ENCODE peak calls at places on chromosome 6, in ten cellular contexts. A is breast epithelium, O is AG04450, K is uterus, X is esophagus squamous epithelium, V is natural killer cell, H is heart right ventricle, Y is progenitor cell of endocrine pancreas, L is cardiac muscle cell, G is fibroblast of mammary gland. F is an unnamed sample.

GRCh38 chr6:21769405-21769851 is 175.9 kb downstream of the SOX4 start:
- DNase-seq in H (no peak), O (peak; percentile 95), K (peak; percentile 40), A (no peak), G (peak; percentile 94), Y (no peak), X (no peak), L (peak; percentile 73), V (no peak), F (peak; percentile 49)

GRCh38 chr6:98641929-98642328 is 192.4 kb upstream of the POU3F2 start:
- DNase-seq in X (no peak), G (no peak), Y (no peak), L (no peak), H (no peak), A (no peak), O (no peak), K (no peak), V (no peak), F (no peak)

GRCh38 chr6:135939216-135939610 is 87.7 kb downstream of the PDE7B start:
- DNase-seq in H (peak; percentile 23), K (peak; percentile 40), A (no peak), Y (no peak), L (no peak), G (peak; percentile 19), O (no peak), X (no peak), V (no peak), F (no peak)

GRCh38 chr6:159033160-159034049 is 11.4 kb downstream of the TAGAP start:
- DNase-seq in H (no peak), X (no peak), O (no peak), A (no peak), L (no peak), V (no peak), G (no peak), K (no peak), Y (no peak), F (no peak)

GRCh38 chr6:3252861-3253596 is 5.7 kb upstream of the PSMG4 start:
- DNase-seq in G (no peak), X (no peak), L (no peak), Y (no peak), O (no peak), A (no peak), K (no peak), H (no peak), V (no peak), F (no peak)

GRCh38 chr6:133894795-133895401 is 6.0 kb downstream of the TCF21 start:
- DNase-seq in X (no peak), O (peak; percentile 65), A (no peak), L (peak; percentile 82), Y (no peak), G (peak; percentile 40), H (no peak), V (no peak), K (peak; percentile 50), F (no peak)

GRCh38 chr6:110971458-110971857 is 10.4 kb upstream of the RPF2 start:
- DNase-seq in X (no peak), A (no peak), O (no peak), V (no peak), K (no peak), G (peak; percentile 18), Y (no peak), L (no peak), H (no peak), F (peak; percentile 73)

GRCh38 chr6:35754452-35755321 is 17.9 kb downstream of the ARMC12 start:
- DNase-seq in G (peak; percentile 55), X (no peak), Y (no peak), K (no peak), A (peak; percentile 53), O (no peak), H (no peak), V (no peak), L (no peak), F (peak; percentile 30)

DNA sequence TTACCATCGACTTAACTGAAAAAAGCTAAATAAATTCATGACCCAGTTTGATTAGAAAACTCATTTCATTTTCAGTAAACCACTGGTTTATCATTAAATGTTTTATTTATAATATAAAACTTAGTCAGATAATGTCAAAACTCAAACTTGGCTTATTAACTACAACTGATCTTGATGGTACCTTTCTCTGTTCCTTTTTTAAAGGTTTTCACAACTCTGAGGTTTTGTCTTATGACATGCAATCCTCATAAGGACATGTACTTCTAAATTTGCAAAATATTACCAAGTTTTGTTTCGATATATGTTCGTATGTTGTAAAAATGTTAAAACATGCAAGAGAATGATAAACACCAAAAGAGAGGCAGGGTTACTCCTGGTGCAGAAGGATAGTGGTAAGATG is 82.5 kb upstream of the PDE10A start:
- DNase-seq in K (no peak), X (no peak), O (no peak), Y (no peak), A (no peak), H (no peak), L (no peak), V (no peak), G (no peak), F (no peak)
- TF ChIP-seq CTCF in K (no peak), X (no peak), O (no peak), Y (no peak), A (no peak), H (no peak), L (no peak), V (no peak), G (no peak), F (no peak)

DNA sequence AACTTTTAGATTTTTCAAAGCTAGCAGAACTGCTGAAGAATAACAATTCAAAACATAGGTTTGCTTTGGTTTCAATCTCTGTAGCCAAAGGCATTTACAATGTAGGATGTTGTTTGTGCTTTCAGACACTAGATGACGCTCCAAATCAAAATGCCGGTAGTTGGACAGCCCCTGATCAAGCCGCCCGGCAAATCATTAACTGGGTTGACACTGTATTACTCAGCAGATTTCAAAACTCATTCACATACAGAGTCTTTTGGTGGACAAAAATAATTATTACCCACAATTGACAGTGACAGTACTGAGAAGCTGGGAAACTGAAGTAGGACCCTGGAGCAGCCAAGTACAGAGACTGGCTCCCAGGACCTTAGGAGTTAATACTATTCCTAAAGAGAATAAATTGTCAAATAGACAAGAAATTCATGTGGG is 21.3 kb upstream of the HFE start:
- DNase-seq in X (no peak), G (peak; percentile 89), Y (peak; percentile 55), O (peak; percentile 62), L (peak; percentile 76), H (no peak), V (no peak), K (peak; percentile 48), A (no peak), F (peak; percentile 87)
- TF ChIP-seq CTCF in X (peak; percentile 87), G (peak; percentile 93), Y (peak; percentile 81), O (peak; percentile 91), L (peak; percentile 92), H (peak; percentile 88), V (peak; percentile 82), K (peak; percentile 87), A (peak; percentile 79), F (peak; percentile 85)

GRCh38 chr6:150255840-150256239 is 113.0 kb upstream of the IYD start:
- DNase-seq in H (no peak), L (no peak), G (no peak), O (no peak), X (no peak), Y (no peak), A (no peak), V (no peak), K (no peak), F (peak; percentile 99)

GRCh38 chr6:150252714-150253444 is 110.0 kb downstream of the PPP1R14C start:
- DNase-seq in O (no peak), A (no peak), L (no peak), K (no peak), G (peak; percentile 54), Y (no peak), X (no peak), V (no peak), H (no peak), F (peak; percentile 79)

GRCh38 chr6:150254671-150255228 is 111.9 kb downstream of the PPP1R14C start:
- DNase-seq in L (no peak), V (no peak), G (no peak), X (no peak), H (no peak), A (no peak), Y (no peak), K (no peak), O (no peak), F (peak; percentile 86)

GRCh38 chr6:150251566-150252186 is 108.8 kb downstream of the PPP1R14C start:
- DNase-seq in H (no peak), V (no peak), Y (no peak), O (no peak), G (no peak), K (no peak), X (no peak), A (no peak), L (no peak), F (no peak)

DNA sequence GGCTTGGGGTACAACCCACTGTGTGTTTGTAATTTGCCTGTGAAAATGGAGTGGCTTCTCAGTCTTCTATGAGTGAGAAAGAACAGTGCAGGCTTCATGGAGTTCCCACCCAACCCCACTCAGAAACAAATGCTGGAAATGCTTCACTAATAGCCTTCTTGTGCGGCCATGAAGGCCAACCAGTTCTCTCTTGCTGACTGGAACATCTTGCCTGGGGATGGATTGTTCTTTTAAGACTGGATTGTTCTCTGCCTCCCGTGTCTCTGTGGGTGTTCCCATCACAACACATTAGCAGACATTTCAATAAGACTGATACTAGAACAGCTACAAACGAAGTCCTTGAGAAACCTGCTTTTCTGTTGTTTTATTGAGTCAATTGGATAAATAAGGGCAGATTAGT is 110.6 kb downstream of the PPP1R14C start:
- DNase-seq in L (no peak), O (no peak), X (no peak), A (no peak), V (no peak), G (no peak), H (no peak), Y (no peak), K (no peak), F (no peak)
- TF ChIP-seq CTCF in L (no peak), O (no peak), X (no peak), A (no peak), V (no peak), G (no peak), H (no peak), Y (no peak), K (no peak), F (no peak)

GRCh38 chr6:36911946-36912555 is 26.3 kb downstream of the C6orf89 start:
- DNase-seq in A (no peak), Y (no peak), O (no peak), V (no peak), H (no peak), L (no peak), K (no peak), X (no peak), G (no peak), F (no peak)

GRCh38 chr6:36913082-36913481 is 27.3 kb downstream of the C6orf89 start:
- DNase-seq in G (no peak), H (no peak), Y (no peak), O (no peak), V (no peak), X (no peak), K (no peak), L (no peak), A (no peak), F (no peak)

GRCh38 chr6:36914227-36914794 is 28.6 kb downstream of the C6orf89 start:
- DNase-seq in X (no peak), A (no peak), Y (no peak), H (no peak), G (peak; percentile 47), L (peak; percentile 24), K (no peak), O (no peak), V (no peak), F (peak; percentile 96)

GRCh38 chr6:36915599-36915998 is 29.8 kb downstream of the C6orf89 start:
- DNase-seq in H (no peak), A (no peak), K (no peak), L (no peak), O (no peak), G (no peak), Y (no peak), V (no peak), X (no peak), F (no peak)

GRCh38 chr6:36912583-36912982 is 26.8 kb downstream of the C6orf89 start:
- DNase-seq in G (peak; percentile 91), L (no peak), K (no peak), O (peak; percentile 63), Y (no peak), A (no peak), H (no peak), V (no peak), X (no peak), F (peak; percentile 93)
- TF ChIP-seq CTCF in G (no peak), L (no peak), K (no peak), O (no peak), Y (no peak), A (no peak), H (no peak), V (no peak), X (no peak), F (peak; percentile 22)

F was measured in epithelial cell of esophagus.